ENCODE peak calls at places on chromosomes 7 and 10, in seven cellular contexts. L is uterus, T is thoracic aorta, P is fibroblast of pulmonary artery, B is tibial artery, C is HFFc6, Y is fibroblast of lung. F is an unnamed sample.

GRCh38 chr7:30884881-30885280 is 26.8 kb upstream of the AQP1 start:
- DNase-seq in L (no peak), T (no peak), P (no peak), B (no peak), C (no peak), Y (no peak), F (no peak)

GRCh38 chr7:152424348-152425108 is 11.3 kb downstream of the KMT2C start:
- DNase-seq in L (no peak), T (no peak), P (peak), B (no peak), C (peak), Y (no peak), F (no peak)

GRCh38 chr7:155584763-155585531 is 38.6 kb upstream of the CNPY1 start:
- DNase-seq in L (peak), T (no peak), P (no peak), B (no peak), C (peak), Y (peak), F (peak)

GRCh38 chr7:65448824-65449504 is 75.3 kb downstream of the ZNF92 start:
- DNase-seq in L (peak), T (no peak), P (peak), B (no peak), C (peak), Y (peak), F (no peak)

GRCh38 chr7:41826641-41827040 is 123.8 kb upstream of the INHBA start:
- DNase-seq in L (no peak), T (no peak), P (no peak), B (no peak), C (no peak), Y (no peak), F (no peak)

GRCh38 chr7:106538638-106539037 is 122.3 kb downstream of the CCDC71L start:
- DNase-seq in L (no peak), T (no peak), P (peak), B (no peak), C (no peak), Y (no peak), F (no peak)

GRCh38 chr10:74450623-74451022 is 299.6 kb downstream of the ADK start:
- DNase-seq in L (no peak), T (no peak), P (no peak), B (no peak), C (no peak), Y (no peak), F (no peak)

GRCh38 chr7:155685070-155685790 is 40.8 kb downstream of the RBM33 start:
- DNase-seq in L (no peak), T (no peak), P (no peak), B (no peak), C (no peak), Y (no peak), F (no peak)

GRCh38 chr7:25347360-25347759 is 119.1 kb upstream of the NPVF start:
- DNase-seq in L (no peak), T (no peak), P (no peak), B (no peak), C (no peak), Y (no peak), F (no peak)

GRCh38 chr10:113047963-113048781 is 98.1 kb downstream of the TCF7L2 start:
- DNase-seq in L (no peak), T (no peak), P (no peak), B (no peak), C (no peak), Y (no peak), F (no peak)

GRCh38 chr7:44463169-44463808 is 27.2 kb downstream of the NUDCD3 start:
- DNase-seq in L (no peak), T (no peak), P (peak), B (no peak), C (no peak), Y (peak), F (no peak)
- TF ChIP-seq CTCF in L (no peak), T (no peak), P (peak), B (no peak), C (peak), Y (peak), F (no peak)

DNA sequence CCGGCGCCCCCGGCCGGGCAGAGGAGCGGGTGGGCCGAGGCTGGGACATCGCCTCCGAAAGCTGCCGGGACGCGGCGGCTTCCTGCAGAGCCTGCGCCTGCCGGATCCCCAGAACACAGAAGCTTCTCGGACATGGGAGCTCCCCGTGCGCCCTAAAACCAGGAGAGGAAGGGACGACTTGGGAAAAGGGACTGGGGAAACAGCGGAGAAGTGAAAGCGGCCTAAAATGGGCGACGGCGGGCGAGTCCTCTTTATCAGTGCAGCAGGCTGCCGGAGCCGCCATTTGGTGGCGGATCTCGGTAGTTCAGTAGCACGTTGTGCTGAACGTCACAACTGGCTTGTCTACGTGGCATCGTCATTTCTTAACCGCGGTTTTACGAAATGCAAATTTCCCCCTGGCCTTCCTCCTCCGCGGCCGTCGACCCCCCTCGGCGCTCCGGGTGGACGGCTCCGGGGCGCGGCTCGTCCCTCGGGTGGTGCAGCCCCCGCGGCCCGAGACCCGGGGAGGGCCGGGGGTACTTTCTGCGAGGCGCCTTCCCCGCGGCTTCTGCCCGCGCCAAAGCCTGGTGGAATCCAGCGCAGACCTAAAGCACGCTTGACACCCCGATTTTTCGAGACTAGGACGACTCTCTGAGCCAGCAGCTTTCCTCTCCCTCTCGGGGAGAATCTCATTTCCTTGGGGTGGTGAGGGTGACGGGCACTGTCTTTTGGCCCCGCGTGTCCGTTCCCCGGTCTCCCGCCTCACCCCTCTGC is 9.9 kb upstream of the SPAG6 start:
- DNase-seq in L (peak), T (no peak), P (peak), B (peak), C (no peak), Y (peak), F (no peak)
- TF ChIP-seq CTCF in L (no peak), T (peak), P (no peak), B (peak), C (peak), Y (no peak), F (no peak)

GRCh38 chr7:50614721-50615518 is 49.7 kb upstream of the DDC start:
- DNase-seq in L (no peak), T (no peak), P (no peak), B (no peak), C (no peak), Y (no peak), F (no peak)
- TF ChIP-seq CTCF in L (peak), T (no peak), P (peak), B (peak), C (peak), Y (peak), F (no peak)

DNA sequence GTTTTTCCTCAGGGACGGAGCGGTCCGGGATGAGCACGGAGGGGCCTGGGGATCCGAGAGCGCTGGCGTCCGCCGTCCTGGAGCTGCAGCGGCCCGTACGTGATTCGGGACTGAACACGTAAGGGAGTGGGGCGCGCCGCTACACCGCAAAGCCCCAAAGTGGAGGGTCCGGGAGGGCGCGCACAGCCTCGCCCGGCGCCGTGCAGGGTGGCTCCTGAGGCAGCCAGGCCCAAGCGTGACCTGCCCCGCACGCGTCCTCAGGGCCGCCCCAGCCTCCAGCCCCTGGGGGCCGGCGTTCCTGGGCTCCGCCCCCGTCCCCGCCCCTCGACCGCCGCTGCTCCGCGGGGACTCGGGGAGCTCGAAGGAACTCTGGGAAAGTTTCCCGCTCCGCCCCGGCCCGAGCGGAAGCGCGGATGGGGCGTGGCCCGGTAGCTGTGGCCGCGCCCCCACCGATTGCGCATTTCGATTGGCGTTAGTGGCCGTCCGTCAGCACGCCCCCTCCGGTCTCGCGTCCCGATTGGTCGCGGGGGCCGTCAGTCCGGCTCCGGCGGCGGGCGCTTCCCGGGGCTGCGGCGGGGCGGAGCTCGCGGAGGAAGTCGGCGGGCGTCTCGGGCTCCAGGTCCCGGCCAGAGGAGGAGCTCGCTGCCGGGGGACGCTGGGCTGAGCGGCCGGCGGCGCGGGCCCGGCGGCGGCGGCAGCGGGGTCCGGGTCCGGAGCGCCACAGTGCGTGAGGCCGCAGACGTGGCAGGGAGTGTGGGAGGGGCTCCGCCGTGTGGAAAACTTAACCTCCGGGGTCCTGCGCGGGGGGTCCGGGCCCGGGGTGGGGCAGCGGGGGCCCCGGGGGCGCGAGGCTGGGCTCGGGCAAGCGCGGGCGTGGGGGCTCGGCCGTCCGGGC is at the start of the genes ANKRD16 and FBH1:
- DNase-seq in L (peak), T (peak), P (peak), B (peak), C (peak), Y (peak), F (peak)
- TF ChIP-seq CTCF in L (peak), T (no peak), P (no peak), B (no peak), C (peak), Y (no peak), F (no peak)

GRCh38 chr10:31949266-31949665 is 20.6 kb upstream of the ARHGAP12 start:
- DNase-seq in L (no peak), T (no peak), P (no peak), B (no peak), C (no peak), Y (no peak), F (no peak)

GRCh38 chr10:31948021-31948420 is 19.4 kb upstream of the ARHGAP12 start:
- DNase-seq in L (no peak), T (no peak), P (no peak), B (no peak), C (no peak), Y (no peak), F (no peak)

GRCh38 chr10:31945392-31945791 is 16.8 kb upstream of the ARHGAP12 start:
- DNase-seq in L (no peak), T (no peak), P (no peak), B (no peak), C (no peak), Y (no peak), F (no peak)

GRCh38 chr10:31944071-31944433 is 15.4 kb upstream of the ARHGAP12 start:
- DNase-seq in L (no peak), T (no peak), P (no peak), B (no peak), C (no peak), Y (no peak), F (no peak)

GRCh38 chr10:31947144-31947926 is 18.7 kb upstream of the ARHGAP12 start:
- DNase-seq in L (peak), T (no peak), P (peak), B (peak), C (peak), Y (peak), F (peak)
- TF ChIP-seq CTCF in L (peak), T (peak), P (peak), B (peak), C (peak), Y (peak), F (peak)

GRCh38 chr7:43479543-43479942 is 103.4 kb upstream of the STK17A start:
- DNase-seq in L (no peak), T (no peak), P (no peak), B (no peak), C (no peak), Y (no peak), F (no peak)

GRCh38 chr7:43475983-43476382 is 106.9 kb upstream of the STK17A start:
- DNase-seq in L (no peak), T (no peak), P (no peak), B (no peak), C (no peak), Y (no peak), F (no peak)

GRCh38 chr7:43480581-43480980 is 102.3 kb upstream of the STK17A start:
- DNase-seq in L (no peak), T (no peak), P (peak), B (no peak), C (no peak), Y (no peak), F (no peak)

GRCh38 chr7:43481905-43482678 is 100.8 kb upstream of the STK17A start:
- DNase-seq in L (no peak), T (no peak), P (peak), B (no peak), C (peak), Y (peak), F (no peak)

GRCh38 chr7:43479042-43479441 is 103.9 kb upstream of the STK17A start:
- DNase-seq in L (no peak), T (no peak), P (no peak), B (no peak), C (no peak), Y (no peak), F (no peak)
- TF ChIP-seq CTCF in L (no peak), T (no peak), P (no peak), B (no peak), C (no peak), Y (no peak), F (no peak)

GRCh38 chr7:44906980-44907379 is 21.6 kb upstream of the PURB start:
- DNase-seq in L (no peak), T (no peak), P (no peak), B (no peak), C (no peak), Y (no peak), F (no peak)

GRCh38 chr7:44909596-44909995 is 24.3 kb upstream of the PURB start:
- DNase-seq in L (no peak), T (no peak), P (no peak), B (no peak), C (no peak), Y (no peak), F (no peak)

DNA sequence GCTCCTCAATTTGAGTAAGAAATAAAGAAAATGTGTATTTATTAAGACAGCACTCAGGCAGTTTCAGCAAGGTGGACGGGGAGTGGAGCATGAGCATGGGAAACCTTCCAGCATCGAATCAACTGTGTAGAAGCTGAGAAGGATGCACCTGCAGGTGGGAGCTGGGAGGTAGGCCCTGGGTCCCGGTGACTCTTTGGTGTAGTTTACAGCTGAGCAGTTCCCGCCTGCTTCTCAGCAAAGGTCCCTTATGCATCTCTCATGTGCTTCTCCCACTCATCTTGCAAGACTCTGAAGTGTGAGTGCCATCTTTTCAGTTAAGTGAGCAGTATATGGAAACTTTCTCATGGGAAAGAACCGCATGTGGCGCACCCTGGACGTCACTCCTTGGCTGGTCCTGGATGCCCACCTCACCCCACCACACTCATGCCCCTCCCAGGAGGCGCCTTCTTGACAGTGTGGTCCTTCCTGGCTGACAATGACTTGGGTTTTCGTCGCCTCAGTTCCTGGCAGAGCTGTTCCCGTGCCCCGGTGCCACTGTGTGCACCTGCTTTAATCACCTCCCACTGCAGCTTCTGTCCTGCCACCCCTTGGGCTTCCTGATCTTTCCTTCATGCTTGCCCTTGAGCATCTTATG is 19.8 kb upstream of the PURB start:
- DNase-seq in L (no peak), T (no peak), P (no peak), B (no peak), C (no peak), Y (no peak), F (no peak)
- TF ChIP-seq CTCF in L (no peak), T (no peak), P (no peak), B (no peak), C (no peak), Y (no peak), F (no peak)

GRCh38 chr10:61845950-61846268 is 55.6 kb upstream of the ARID5B start:
- DNase-seq in L (no peak), T (no peak), P (no peak), B (no peak), C (no peak), Y (no peak), F (no peak)
- TF ChIP-seq CTCF in L (no peak), T (no peak), P (no peak), B (no peak), C (no peak), Y (no peak), F (no peak)

F was measured in HL-60.